ENCODE peak calls at places on chromosomes 2 and 18, in eight cellular contexts. J, X, G, U, T, W, B and Y are unnamed samples.

GRCh38 chr2:192148241-192148619 is 46.5 kb downstream of the TMEFF2 start:
- DNase-seq in U (no peak), G (no peak), W (no peak), X (no peak), T (no peak), B (no peak), J (no peak), Y (no peak)

GRCh38 chr2:234686088-234686890 is 189.4 kb upstream of the ARL4C start:
- DNase-seq in U (no peak), B (no peak), G (peak; percentile 55), W (no peak), J (no peak), T (no peak), X (no peak), Y (no peak)

GRCh38 chr2:27808418-27808817 is 36.9 kb downstream of the MRPL33 start:
- DNase-seq in B (no peak), T (no peak), J (no peak), U (no peak), W (no peak), G (no peak), X (no peak), Y (no peak)

GRCh38 chr2:56770490-56770889 is 586.7 kb downstream of the CCDC85A start:
- DNase-seq in X (no peak), T (no peak), W (no peak), B (no peak), J (no peak), U (no peak), G (peak; percentile 3), Y (no peak)

GRCh38 chr2:236162031-236162803 is 6.0 kb downstream of the GBX2 start:
- DNase-seq in T (no peak), G (no peak), B (no peak), W (no peak), U (peak; percentile 24), J (no peak), X (no peak), Y (no peak)

GRCh38 chr2:225170162-225170561 is 127.9 kb upstream of the DOCK10 start:
- DNase-seq in X (no peak), B (no peak), T (no peak), G (no peak), W (no peak), J (no peak), U (no peak), Y (no peak)

GRCh38 chr2:238439093-238439849 is 12.5 kb downstream of the ASB1 start:
- DNase-seq in W (no peak), U (no peak), J (peak; percentile 97), T (no peak), G (peak; percentile 100), X (peak; percentile 67), B (peak; percentile 61), Y (peak; percentile 49)

GRCh38 chr18:48165104-48165866 is 234.8 kb upstream of the SMAD2 start:
- DNase-seq in U (no peak), T (no peak), B (no peak), X (no peak), J (no peak), W (peak; percentile 48), G (no peak), Y (no peak)

GRCh38 chr18:51617572-51618260 is 420.2 kb upstream of the MEX3C start:
- DNase-seq in G (peak; percentile 35), W (no peak), T (no peak), J (no peak), X (no peak), U (no peak), B (no peak), Y (no peak)

GRCh38 chr2:96195410-96196071 is 13.1 kb downstream of the STARD7 start:
- DNase-seq in G (no peak), T (no peak), B (no peak), J (no peak), X (no peak), U (no peak), W (no peak), Y (no peak)

GRCh38 chr2:199055336-199055735 is 402.4 kb downstream of the SATB2 start:
- DNase-seq in J (no peak), G (no peak), B (no peak), X (no peak), T (no peak), W (no peak), U (no peak), Y (no peak)

GRCh38 chr2:167686691-167687090 is 560.7 kb downstream of the STK39 start:
- DNase-seq in W (no peak), U (no peak), G (no peak), X (no peak), T (no peak), J (no peak), B (no peak), Y (no peak)

GRCh38 chr18:6281874-6282273 is 132.8 kb downstream of the L3MBTL4 start:
- DNase-seq in X (peak; percentile 57), G (no peak), T (no peak), B (no peak), J (no peak), W (no peak), U (no peak), Y (no peak)

GRCh38 chr2:105674406-105674805 is 70.3 kb upstream of the NCK2 start:
- DNase-seq in G (no peak), J (no peak), X (no peak), U (peak; percentile 48), T (no peak), B (no peak), W (peak; percentile 32), Y (no peak)

GRCh38 chr2:158575051-158575635 is 118.4 kb downstream of the PKP4 start:
- DNase-seq in X (no peak), U (no peak), J (no peak), T (no peak), B (no peak), G (no peak), W (no peak), Y (no peak)

GRCh38 chr2:223835701-223836532 is 1.5 kb downstream of the AP1S3 start:
- DNase-seq in U (no peak), J (no peak), T (no peak), B (no peak), W (no peak), G (peak; percentile 73), X (no peak), Y (no peak)

DNA sequence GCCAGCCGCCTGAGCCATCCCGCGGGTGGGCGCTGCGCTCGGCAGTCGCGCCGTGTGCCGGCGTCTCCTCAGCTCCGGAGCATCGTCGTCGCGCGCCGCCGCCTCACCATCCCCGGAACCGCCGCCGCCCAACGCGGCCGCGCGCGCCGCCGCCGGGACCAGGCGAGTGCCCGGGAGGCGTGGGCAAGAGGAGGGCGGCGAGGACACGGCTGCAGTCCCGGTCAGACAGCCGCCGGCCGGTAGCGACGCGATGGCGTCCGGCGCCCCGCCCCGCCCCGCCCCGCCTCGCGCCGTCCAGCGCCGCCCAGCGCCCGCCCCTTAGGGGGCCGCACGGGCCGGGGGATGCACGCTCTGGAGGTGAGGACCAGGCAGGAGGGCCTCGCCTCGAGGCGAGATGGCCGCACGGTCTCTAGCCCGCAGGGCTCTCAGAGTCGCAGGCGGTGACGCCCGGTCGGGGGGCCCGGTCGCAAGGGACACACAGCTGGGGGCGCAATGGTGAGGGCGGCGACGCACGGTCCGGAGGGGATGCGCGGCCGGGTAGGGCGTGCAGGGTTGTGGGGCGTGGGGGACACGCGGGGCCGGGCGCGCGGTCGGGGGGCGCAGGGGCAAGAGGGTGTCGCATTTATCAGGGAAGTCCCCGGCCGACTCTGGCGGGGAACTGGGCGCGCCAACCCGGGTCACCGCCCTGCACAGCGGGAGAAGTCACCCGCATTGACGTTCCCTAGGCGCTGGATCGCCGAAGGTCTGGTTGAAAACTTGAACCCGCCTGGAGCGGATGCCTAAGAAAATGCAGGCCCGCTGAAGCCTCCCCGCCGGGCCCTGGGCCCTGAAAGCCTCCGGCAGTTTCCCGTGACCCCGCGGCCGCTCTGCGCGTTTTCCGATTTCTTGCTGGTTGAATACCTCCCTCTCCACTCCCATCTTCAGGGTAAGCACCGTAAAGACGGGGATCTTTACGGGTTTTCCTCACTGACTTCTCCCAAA is at the start of gene SPIRE1:
- DNase-seq in B (peak; percentile 76), X (peak; percentile 82), U (peak; percentile 93), J (no peak), T (peak; percentile 31), G (peak; percentile 64), W (peak; percentile 75), Y (peak; percentile 67)
- H3K4me1 ChIP-seq in B (peaks cover 49% of the 10 kb centered on the region), X (no peaks in the 10 kb centered on the region), U (no peaks in the 10 kb centered on the region), J (peaks cover 32% of the 10 kb centered on the region), T (peaks cover 9% of the 10 kb centered on the region), G (peaks cover 4% of the 10 kb centered on the region), W (peaks cover 39% of the 10 kb centered on the region), Y (peaks cover 16% of the 10 kb centered on the region)

GRCh38 chr2:201228271-201228911 is 31.9 kb upstream of the CASP8 start:
- DNase-seq in J (no peak), B (no peak), T (no peak), W (no peak), X (no peak), U (no peak), G (no peak), Y (no peak)

GRCh38 chr2:201232125-201232815 is 28.1 kb upstream of the CASP8 start:
- DNase-seq in U (peak; percentile 90), W (peak; percentile 94), B (peak; percentile 97), J (peak; percentile 92), G (peak; percentile 90), X (peak; percentile 93), T (peak; percentile 90), Y (peak; percentile 54)

GRCh38 chr2:201233192-201234166 is 26.9 kb upstream of the CASP8 start:
- DNase-seq in T (peak; percentile 87), W (peak; percentile 73), X (peak; percentile 92), B (peak; percentile 87), J (peak; percentile 83), U (peak; percentile 73), G (peak; percentile 93), Y (no peak)

GRCh38 chr2:201223089-201224073 is 37.0 kb upstream of the CASP8 start:
- DNase-seq in B (no peak), T (no peak), W (no peak), X (no peak), G (no peak), U (no peak), J (no peak), Y (no peak)

GRCh38 chr2:201228912-201229290 is 31.4 kb upstream of the CASP8 start:
- DNase-seq in W (no peak), B (no peak), G (no peak), T (no peak), X (no peak), J (no peak), U (no peak), Y (no peak)
- H3K4me1 ChIP-seq in W (peaks cover 17% of the 10 kb centered on the region), B (peaks cover 29% of the 10 kb centered on the region), G (peaks cover 14% of the 10 kb centered on the region), T (peaks cover 24% of the 10 kb centered on the region), X (no peaks in the 10 kb centered on the region), J (peaks cover 18% of the 10 kb centered on the region), U (no peaks in the 10 kb centered on the region), Y (peaks cover 9% of the 10 kb centered on the region)

DNA sequence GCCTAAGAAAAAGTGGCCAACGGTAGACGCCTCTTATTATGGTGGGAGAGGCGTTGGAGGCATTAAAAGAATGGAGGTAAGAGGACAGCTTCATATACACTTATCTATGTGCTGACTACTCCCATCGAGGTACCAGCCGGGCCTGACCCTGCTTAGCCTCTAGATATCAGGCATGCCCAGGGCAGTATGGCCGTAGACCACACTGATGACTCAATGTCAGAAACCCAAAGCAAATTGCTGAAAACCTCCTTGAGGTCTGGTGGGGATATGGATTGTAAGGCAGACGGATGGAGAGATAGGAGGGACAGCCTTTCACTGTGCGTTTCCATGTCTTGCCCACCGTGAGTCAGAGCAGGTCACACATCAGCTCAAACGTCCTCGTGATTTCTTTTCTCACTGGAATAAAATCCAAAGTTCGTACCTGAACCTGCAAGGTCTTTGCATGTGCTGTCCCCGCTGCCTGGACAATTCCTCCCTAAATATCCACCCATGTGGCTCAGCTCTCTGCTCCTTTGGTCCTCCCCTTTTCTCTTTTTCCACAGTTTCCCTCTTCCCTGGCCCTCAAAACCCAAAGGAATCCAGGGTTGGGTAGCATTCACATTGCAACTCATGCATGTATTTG is 168.9 kb downstream of the ANTXR1 start:
- DNase-seq in X (no peak), T (no peak), B (no peak), G (no peak), U (no peak), W (no peak), J (no peak), Y (no peak)
- H3K4me1 ChIP-seq in X (no peaks in the 10 kb centered on the region), T (no peaks in the 10 kb centered on the region), B (peaks cover 12% of the 10 kb centered on the region), G (peaks cover 50% of the 10 kb centered on the region), U (peaks cover 3% of the 10 kb centered on the region), W (peaks cover 12% of the 10 kb centered on the region), J (peaks cover 18% of the 10 kb centered on the region), Y (peaks cover 9% of the 10 kb centered on the region)

GRCh38 chr2:54574860-54575247 is 118.7 kb downstream of the SPTBN1 start:
- DNase-seq in G (no peak), J (no peak), X (no peak), T (peak; percentile 36), U (no peak), W (no peak), B (no peak), Y (no peak)
- H3K4me1 ChIP-seq in G (peaks cover 87% of the 10 kb centered on the region), J (peaks cover 41% of the 10 kb centered on the region), X (peaks cover 79% of the 10 kb centered on the region), T (peaks cover 100% of the 10 kb centered on the region), U (peaks cover 44% of the 10 kb centered on the region), W (peaks cover 98% of the 10 kb centered on the region), B (peaks cover 100% of the 10 kb centered on the region), Y (peaks cover 88% of the 10 kb centered on the region)